ENCODE peak calls at places on chromosome 6, in seven cellular contexts. One of them, this sample, is unnamed.

GRCh38 chr6:5050009-5050408 is 35.1 kb upstream of the PPP1R3G start:
- DNase-seq in activated gamma-delta T cell treated with Interleukin-2 at 50 U/mL for 16 hours: no peak
- DNase-seq in tibial artery: no peak
- DNase-seq in right cardiac atrium: no peak
- DNase-seq in activated CD8-positive, alpha-beta memory T cell treated with anti-CD3 and anti-CD28 coated beads, Interleukin-2, amount 50 U/mL, for 4 hours: no peak
- DNase-seq in stimulated activated naive CD8-positive, alpha-beta T cell treated with anti-CD3 and anti-CD28 coated beads, Interleukin-15, Interleukin-2, amounts not matched to agents 100 U/mL and 50 U/mL, for 24 hours: no peak
- DNase-seq in T-helper 9 cell: no peak
- DNase-seq in this sample: no peak

GRCh38 chr6:6659600-6660327 is 71.2 kb downstream of the LY86 start:
- DNase-seq in activated gamma-delta T cell treated with Interleukin-2 at 50 U/mL for 16 hours: no peak
- DNase-seq in tibial artery: peak; percentile 46
- DNase-seq in right cardiac atrium: no peak
- DNase-seq in activated CD8-positive, alpha-beta memory T cell treated with anti-CD3 and anti-CD28 coated beads, Interleukin-2, amount 50 U/mL, for 4 hours: no peak
- DNase-seq in stimulated activated naive CD8-positive, alpha-beta T cell treated with anti-CD3 and anti-CD28 coated beads, Interleukin-15, Interleukin-2, amounts not matched to agents 100 U/mL and 50 U/mL, for 24 hours: no peak
- DNase-seq in T-helper 9 cell: no peak
- DNase-seq in this sample: peak; percentile 22

GRCh38 chr6:106974999-106975698 is 620 bp upstream of the CD24 start:
- DNase-seq in activated gamma-delta T cell treated with Interleukin-2 at 50 U/mL for 16 hours: no peak
- DNase-seq in tibial artery: no peak
- DNase-seq in right cardiac atrium: peak; percentile 53
- DNase-seq in activated CD8-positive, alpha-beta memory T cell treated with anti-CD3 and anti-CD28 coated beads, Interleukin-2, amount 50 U/mL, for 4 hours: peak; percentile 17
- DNase-seq in stimulated activated naive CD8-positive, alpha-beta T cell treated with anti-CD3 and anti-CD28 coated beads, Interleukin-15, Interleukin-2, amounts not matched to agents 100 U/mL and 50 U/mL, for 24 hours: peak; percentile 23
- DNase-seq in T-helper 9 cell: no peak
- DNase-seq in this sample: peak; percentile 11

GRCh38 chr6:105675715-105676397 is 273.0 kb upstream of the PREP start:
- DNase-seq in activated gamma-delta T cell treated with Interleukin-2 at 50 U/mL for 16 hours: no peak
- DNase-seq in tibial artery: no peak
- DNase-seq in right cardiac atrium: no peak
- DNase-seq in activated CD8-positive, alpha-beta memory T cell treated with anti-CD3 and anti-CD28 coated beads, Interleukin-2, amount 50 U/mL, for 4 hours: no peak
- DNase-seq in stimulated activated naive CD8-positive, alpha-beta T cell treated with anti-CD3 and anti-CD28 coated beads, Interleukin-15, Interleukin-2, amounts not matched to agents 100 U/mL and 50 U/mL, for 24 hours: no peak
- DNase-seq in T-helper 9 cell: no peak
- DNase-seq in this sample: no peak

GRCh38 chr6:25010917-25011625 is 75.3 kb upstream of the RIPOR2 start:
- DNase-seq in activated gamma-delta T cell treated with Interleukin-2 at 50 U/mL for 16 hours: no peak
- DNase-seq in tibial artery: no peak
- DNase-seq in right cardiac atrium: no peak
- DNase-seq in activated CD8-positive, alpha-beta memory T cell treated with anti-CD3 and anti-CD28 coated beads, Interleukin-2, amount 50 U/mL, for 4 hours: no peak
- DNase-seq in stimulated activated naive CD8-positive, alpha-beta T cell treated with anti-CD3 and anti-CD28 coated beads, Interleukin-15, Interleukin-2, amounts not matched to agents 100 U/mL and 50 U/mL, for 24 hours: no peak
- DNase-seq in T-helper 9 cell: no peak
- DNase-seq in this sample: no peak

GRCh38 chr6:20707870-20708269 is 173.6 kb downstream of the CDKAL1 start:
- DNase-seq in activated gamma-delta T cell treated with Interleukin-2 at 50 U/mL for 16 hours: no peak
- DNase-seq in tibial artery: no peak
- DNase-seq in right cardiac atrium: no peak
- DNase-seq in activated CD8-positive, alpha-beta memory T cell treated with anti-CD3 and anti-CD28 coated beads, Interleukin-2, amount 50 U/mL, for 4 hours: no peak
- DNase-seq in stimulated activated naive CD8-positive, alpha-beta T cell treated with anti-CD3 and anti-CD28 coated beads, Interleukin-15, Interleukin-2, amounts not matched to agents 100 U/mL and 50 U/mL, for 24 hours: no peak
- DNase-seq in T-helper 9 cell: no peak
- DNase-seq in this sample: no peak

GRCh38 chr6:40295251-40295949 is 291.8 kb downstream of the LRFN2 start:
- DNase-seq in activated gamma-delta T cell treated with Interleukin-2 at 50 U/mL for 16 hours: no peak
- DNase-seq in tibial artery: no peak
- DNase-seq in right cardiac atrium: no peak
- DNase-seq in activated CD8-positive, alpha-beta memory T cell treated with anti-CD3 and anti-CD28 coated beads, Interleukin-2, amount 50 U/mL, for 4 hours: no peak
- DNase-seq in stimulated activated naive CD8-positive, alpha-beta T cell treated with anti-CD3 and anti-CD28 coated beads, Interleukin-15, Interleukin-2, amounts not matched to agents 100 U/mL and 50 U/mL, for 24 hours: peak; percentile 3
- DNase-seq in T-helper 9 cell: no peak
- DNase-seq in this sample: peak; percentile 47

GRCh38 chr6:7390218-7390878 is 740 bp downstream of the RIOK1 start:
- DNase-seq in activated gamma-delta T cell treated with Interleukin-2 at 50 U/mL for 16 hours: no peak
- DNase-seq in tibial artery: no peak
- DNase-seq in right cardiac atrium: no peak
- DNase-seq in activated CD8-positive, alpha-beta memory T cell treated with anti-CD3 and anti-CD28 coated beads, Interleukin-2, amount 50 U/mL, for 4 hours: no peak
- DNase-seq in stimulated activated naive CD8-positive, alpha-beta T cell treated with anti-CD3 and anti-CD28 coated beads, Interleukin-15, Interleukin-2, amounts not matched to agents 100 U/mL and 50 U/mL, for 24 hours: no peak
- DNase-seq in T-helper 9 cell: no peak
- DNase-seq in this sample: no peak

GRCh38 chr6:160431231-160431630 is 83.1 kb downstream of the SLC22A3 start:
- DNase-seq in activated gamma-delta T cell treated with Interleukin-2 at 50 U/mL for 16 hours: no peak
- DNase-seq in tibial artery: no peak
- DNase-seq in right cardiac atrium: peak; percentile 85
- DNase-seq in activated CD8-positive, alpha-beta memory T cell treated with anti-CD3 and anti-CD28 coated beads, Interleukin-2, amount 50 U/mL, for 4 hours: no peak
- DNase-seq in stimulated activated naive CD8-positive, alpha-beta T cell treated with anti-CD3 and anti-CD28 coated beads, Interleukin-15, Interleukin-2, amounts not matched to agents 100 U/mL and 50 U/mL, for 24 hours: no peak
- DNase-seq in T-helper 9 cell: no peak
- DNase-seq in this sample: no peak

GRCh38 chr6:24205020-24205492 is 79.0 kb downstream of the NRSN1 start:
- DNase-seq in activated gamma-delta T cell treated with Interleukin-2 at 50 U/mL for 16 hours: no peak
- DNase-seq in tibial artery: no peak
- DNase-seq in right cardiac atrium: no peak
- DNase-seq in activated CD8-positive, alpha-beta memory T cell treated with anti-CD3 and anti-CD28 coated beads, Interleukin-2, amount 50 U/mL, for 4 hours: no peak
- DNase-seq in stimulated activated naive CD8-positive, alpha-beta T cell treated with anti-CD3 and anti-CD28 coated beads, Interleukin-15, Interleukin-2, amounts not matched to agents 100 U/mL and 50 U/mL, for 24 hours: no peak
- DNase-seq in T-helper 9 cell: no peak
- DNase-seq in this sample: peak; percentile 45

GRCh38 chr6:133906050-133906449 is 17.1 kb downstream of the TCF21 start:
- DNase-seq in activated gamma-delta T cell treated with Interleukin-2 at 50 U/mL for 16 hours: no peak
- DNase-seq in tibial artery: no peak
- DNase-seq in right cardiac atrium: no peak
- DNase-seq in activated CD8-positive, alpha-beta memory T cell treated with anti-CD3 and anti-CD28 coated beads, Interleukin-2, amount 50 U/mL, for 4 hours: no peak
- DNase-seq in stimulated activated naive CD8-positive, alpha-beta T cell treated with anti-CD3 and anti-CD28 coated beads, Interleukin-15, Interleukin-2, amounts not matched to agents 100 U/mL and 50 U/mL, for 24 hours: no peak
- DNase-seq in T-helper 9 cell: no peak
- DNase-seq in this sample: no peak

GRCh38 chr6:946546-946945 is 253.6 kb upstream of the EXOC2 start:
- DNase-seq in activated gamma-delta T cell treated with Interleukin-2 at 50 U/mL for 16 hours: no peak
- DNase-seq in tibial artery: no peak
- DNase-seq in right cardiac atrium: no peak
- DNase-seq in activated CD8-positive, alpha-beta memory T cell treated with anti-CD3 and anti-CD28 coated beads, Interleukin-2, amount 50 U/mL, for 4 hours: no peak
- DNase-seq in stimulated activated naive CD8-positive, alpha-beta T cell treated with anti-CD3 and anti-CD28 coated beads, Interleukin-15, Interleukin-2, amounts not matched to agents 100 U/mL and 50 U/mL, for 24 hours: no peak
- DNase-seq in T-helper 9 cell: no peak
- DNase-seq in this sample: no peak

GRCh38 chr6:169289671-169290408 is 36.2 kb upstream of the THBS2 start:
- DNase-seq in activated gamma-delta T cell treated with Interleukin-2 at 50 U/mL for 16 hours: no peak
- DNase-seq in tibial artery: peak; percentile 76
- DNase-seq in right cardiac atrium: peak; percentile 82
- DNase-seq in activated CD8-positive, alpha-beta memory T cell treated with anti-CD3 and anti-CD28 coated beads, Interleukin-2, amount 50 U/mL, for 4 hours: no peak
- DNase-seq in stimulated activated naive CD8-positive, alpha-beta T cell treated with anti-CD3 and anti-CD28 coated beads, Interleukin-15, Interleukin-2, amounts not matched to agents 100 U/mL and 50 U/mL, for 24 hours: no peak
- DNase-seq in T-helper 9 cell: no peak
- DNase-seq in this sample: no peak

GRCh38 chr6:4349323-4349722 is 213.9 kb upstream of the ECI2 start:
- DNase-seq in activated gamma-delta T cell treated with Interleukin-2 at 50 U/mL for 16 hours: no peak
- DNase-seq in tibial artery: no peak
- DNase-seq in right cardiac atrium: no peak
- DNase-seq in activated CD8-positive, alpha-beta memory T cell treated with anti-CD3 and anti-CD28 coated beads, Interleukin-2, amount 50 U/mL, for 4 hours: no peak
- DNase-seq in stimulated activated naive CD8-positive, alpha-beta T cell treated with anti-CD3 and anti-CD28 coated beads, Interleukin-15, Interleukin-2, amounts not matched to agents 100 U/mL and 50 U/mL, for 24 hours: no peak
- DNase-seq in T-helper 9 cell: no peak
- DNase-seq in this sample: no peak

GRCh38 chr6:27133281-27134227 is 113.9 kb upstream of the PRSS16 start:
- DNase-seq in activated gamma-delta T cell treated with Interleukin-2 at 50 U/mL for 16 hours: peak; percentile 64
- DNase-seq in tibial artery: peak; percentile 38
- DNase-seq in right cardiac atrium: peak; percentile 86
- DNase-seq in activated CD8-positive, alpha-beta memory T cell treated with anti-CD3 and anti-CD28 coated beads, Interleukin-2, amount 50 U/mL, for 4 hours: peak; percentile 69
- DNase-seq in stimulated activated naive CD8-positive, alpha-beta T cell treated with anti-CD3 and anti-CD28 coated beads, Interleukin-15, Interleukin-2, amounts not matched to agents 100 U/mL and 50 U/mL, for 24 hours: peak; percentile 79
- DNase-seq in T-helper 9 cell: peak; percentile 57
- DNase-seq in this sample: peak; percentile 91

GRCh38 chr6:15642276-15642675 is 20.6 kb downstream of the DTNBP1 start:
- DNase-seq in activated gamma-delta T cell treated with Interleukin-2 at 50 U/mL for 16 hours: no peak
- DNase-seq in tibial artery: no peak
- DNase-seq in right cardiac atrium: no peak
- DNase-seq in activated CD8-positive, alpha-beta memory T cell treated with anti-CD3 and anti-CD28 coated beads, Interleukin-2, amount 50 U/mL, for 4 hours: no peak
- DNase-seq in stimulated activated naive CD8-positive, alpha-beta T cell treated with anti-CD3 and anti-CD28 coated beads, Interleukin-15, Interleukin-2, amounts not matched to agents 100 U/mL and 50 U/mL, for 24 hours: no peak
- DNase-seq in T-helper 9 cell: no peak
- DNase-seq in this sample: peak; percentile 33

GRCh38 chr6:166029506-166029905 is 138.1 kb downstream of the TBXT start:
- DNase-seq in activated gamma-delta T cell treated with Interleukin-2 at 50 U/mL for 16 hours: no peak
- DNase-seq in tibial artery: no peak
- DNase-seq in right cardiac atrium: no peak
- DNase-seq in activated CD8-positive, alpha-beta memory T cell treated with anti-CD3 and anti-CD28 coated beads, Interleukin-2, amount 50 U/mL, for 4 hours: no peak
- DNase-seq in stimulated activated naive CD8-positive, alpha-beta T cell treated with anti-CD3 and anti-CD28 coated beads, Interleukin-15, Interleukin-2, amounts not matched to agents 100 U/mL and 50 U/mL, for 24 hours: no peak
- DNase-seq in T-helper 9 cell: no peak
- DNase-seq in this sample: no peak

GRCh38 chr6:107360476-107360875 is 98.9 kb downstream of the PDSS2 start:
- DNase-seq in activated gamma-delta T cell treated with Interleukin-2 at 50 U/mL for 16 hours: no peak
- DNase-seq in tibial artery: no peak
- DNase-seq in right cardiac atrium: no peak
- DNase-seq in activated CD8-positive, alpha-beta memory T cell treated with anti-CD3 and anti-CD28 coated beads, Interleukin-2, amount 50 U/mL, for 4 hours: no peak
- DNase-seq in stimulated activated naive CD8-positive, alpha-beta T cell treated with anti-CD3 and anti-CD28 coated beads, Interleukin-15, Interleukin-2, amounts not matched to agents 100 U/mL and 50 U/mL, for 24 hours: no peak
- DNase-seq in T-helper 9 cell: no peak
- DNase-seq in this sample: no peak

GRCh38 chr6:113351183-113351834 is 505.8 kb upstream of the MARCKS start:
- DNase-seq in activated gamma-delta T cell treated with Interleukin-2 at 50 U/mL for 16 hours: no peak
- DNase-seq in tibial artery: no peak
- DNase-seq in right cardiac atrium: no peak
- DNase-seq in activated CD8-positive, alpha-beta memory T cell treated with anti-CD3 and anti-CD28 coated beads, Interleukin-2, amount 50 U/mL, for 4 hours: no peak
- DNase-seq in stimulated activated naive CD8-positive, alpha-beta T cell treated with anti-CD3 and anti-CD28 coated beads, Interleukin-15, Interleukin-2, amounts not matched to agents 100 U/mL and 50 U/mL, for 24 hours: no peak
- DNase-seq in T-helper 9 cell: no peak
- DNase-seq in this sample: no peak

GRCh38 chr6:16602035-16602434 is 159.2 kb downstream of the ATXN1 start:
- DNase-seq in activated gamma-delta T cell treated with Interleukin-2 at 50 U/mL for 16 hours: no peak
- DNase-seq in tibial artery: no peak
- DNase-seq in right cardiac atrium: no peak
- DNase-seq in activated CD8-positive, alpha-beta memory T cell treated with anti-CD3 and anti-CD28 coated beads, Interleukin-2, amount 50 U/mL, for 4 hours: no peak
- DNase-seq in stimulated activated naive CD8-positive, alpha-beta T cell treated with anti-CD3 and anti-CD28 coated beads, Interleukin-15, Interleukin-2, amounts not matched to agents 100 U/mL and 50 U/mL, for 24 hours: peak; percentile 59
- DNase-seq in T-helper 9 cell: no peak
- DNase-seq in this sample: no peak

GRCh38 chr6:73509851-73510250 is 11.0 kb downstream of the EEF1A1 start:
- DNase-seq in activated gamma-delta T cell treated with Interleukin-2 at 50 U/mL for 16 hours: no peak
- DNase-seq in tibial artery: no peak
- DNase-seq in right cardiac atrium: no peak
- DNase-seq in activated CD8-positive, alpha-beta memory T cell treated with anti-CD3 and anti-CD28 coated beads, Interleukin-2, amount 50 U/mL, for 4 hours: no peak
- DNase-seq in stimulated activated naive CD8-positive, alpha-beta T cell treated with anti-CD3 and anti-CD28 coated beads, Interleukin-15, Interleukin-2, amounts not matched to agents 100 U/mL and 50 U/mL, for 24 hours: no peak
- DNase-seq in T-helper 9 cell: no peak
- DNase-seq in this sample: no peak

GRCh38 chr6:131955876-131956275 is 4.7 kb upstream of the CCN2 start:
- DNase-seq in activated gamma-delta T cell treated with Interleukin-2 at 50 U/mL for 16 hours: no peak
- DNase-seq in tibial artery: no peak
- DNase-seq in right cardiac atrium: no peak
- DNase-seq in activated CD8-positive, alpha-beta memory T cell treated with anti-CD3 and anti-CD28 coated beads, Interleukin-2, amount 50 U/mL, for 4 hours: no peak
- DNase-seq in stimulated activated naive CD8-positive, alpha-beta T cell treated with anti-CD3 and anti-CD28 coated beads, Interleukin-15, Interleukin-2, amounts not matched to agents 100 U/mL and 50 U/mL, for 24 hours: no peak
- DNase-seq in T-helper 9 cell: no peak
- DNase-seq in this sample: no peak

This sample was measured in RPMI8226.